ENCODE peak calls at places on chromosomes 11 and 22, in six cellular contexts. One of them, this sample, is unnamed. For H3K27me3, the result is how much of the 10 kb centered on the place peaks cover.

GRCh38 chr11:95283653-95284052 is 52.7 kb upstream of the SESN3 start:
- DNase-seq in adrenal gland: no peak
- DNase-seq in AG04450: no peak
- DNase-seq in right atrium auricular region: no peak
- DNase-seq in ascending aorta: no peak
- DNase-seq in mammary epithelial cell: no peak
- DNase-seq in this sample: no peak

GRCh38 chr11:126061707-126062678 is 673 bp downstream of the CDON start:
- DNase-seq in mammary epithelial cell: peak
- DNase-seq in AG04450: no peak
- DNase-seq in adrenal gland: peak
- DNase-seq in ascending aorta: peak
- DNase-seq in right atrium auricular region: no peak
- DNase-seq in this sample: peak

GRCh38 chr22:23530766-23531282 is 49.3 kb downstream of the IGLL1 start:
- DNase-seq in ascending aorta: no peak
- DNase-seq in mammary epithelial cell: no peak
- DNase-seq in right atrium auricular region: no peak
- DNase-seq in adrenal gland: no peak
- DNase-seq in AG04450: no peak
- DNase-seq in this sample: no peak

GRCh38 chr11:112174789-112175595 is at the start of gene BCO2:
- DNase-seq in ascending aorta: peak
- DNase-seq in adrenal gland: peak
- DNase-seq in AG04450: no peak
- DNase-seq in mammary epithelial cell: peak
- DNase-seq in right atrium auricular region: peak
- DNase-seq in this sample: peak

GRCh38 chr11:63274776-63275175 is 31.4 kb upstream of the SLC22A25 start:
- DNase-seq in AG04450: no peak
- DNase-seq in ascending aorta: no peak
- DNase-seq in right atrium auricular region: no peak
- DNase-seq in adrenal gland: no peak
- DNase-seq in mammary epithelial cell: no peak
- DNase-seq in this sample: no peak

GRCh38 chr11:111684259-111684658 is 81.9 kb downstream of the PPP2R1B start:
- DNase-seq in mammary epithelial cell: no peak
- DNase-seq in right atrium auricular region: no peak
- DNase-seq in adrenal gland: no peak
- DNase-seq in ascending aorta: no peak
- DNase-seq in AG04450: no peak
- DNase-seq in this sample: no peak

GRCh38 chr11:105334025-105334714 is 194.6 kb upstream of the CARD18 start:
- DNase-seq in ascending aorta: no peak
- DNase-seq in AG04450: no peak
- DNase-seq in mammary epithelial cell: no peak
- DNase-seq in adrenal gland: no peak
- DNase-seq in right atrium auricular region: no peak
- DNase-seq in this sample: no peak

GRCh38 chr11:17277024-17277584 is 565 bp downstream of the NUCB2 start:
- DNase-seq in mammary epithelial cell: peak
- DNase-seq in right atrium auricular region: no peak
- DNase-seq in ascending aorta: no peak
- DNase-seq in AG04450: no peak
- DNase-seq in adrenal gland: no peak
- DNase-seq in this sample: no peak

GRCh38 chr11:76419896-76420295 is 24.9 kb upstream of the EMSY start:
- DNase-seq in ascending aorta: no peak
- DNase-seq in mammary epithelial cell: no peak
- DNase-seq in right atrium auricular region: no peak
- DNase-seq in adrenal gland: no peak
- DNase-seq in AG04450: no peak
- DNase-seq in this sample: no peak

GRCh38 chr11:46240371-46240770 is 37.1 kb upstream of the CREB3L1 start:
- DNase-seq in AG04450: no peak
- DNase-seq in ascending aorta: peak
- DNase-seq in mammary epithelial cell: no peak
- DNase-seq in adrenal gland: no peak
- DNase-seq in right atrium auricular region: no peak
- DNase-seq in this sample: no peak

GRCh38 chr22:28019360-28019759 is 100.3 kb upstream of the PITPNB start:
- DNase-seq in adrenal gland: peak
- DNase-seq in ascending aorta: peak
- DNase-seq in AG04450: no peak
- DNase-seq in right atrium auricular region: no peak
- DNase-seq in mammary epithelial cell: peak
- DNase-seq in this sample: no peak

GRCh38 chr11:46247664-46248063 is 29.8 kb upstream of the CREB3L1 start:
- DNase-seq in right atrium auricular region: no peak
- DNase-seq in mammary epithelial cell: peak
- DNase-seq in adrenal gland: peak
- DNase-seq in AG04450: no peak
- DNase-seq in ascending aorta: no peak
- DNase-seq in this sample: no peak

GRCh38 chr11:31160504-31161422 is 208.8 kb downstream of the DCDC1 start:
- DNase-seq in right atrium auricular region: no peak
- DNase-seq in AG04450: no peak
- DNase-seq in adrenal gland: no peak
- DNase-seq in ascending aorta: no peak
- DNase-seq in mammary epithelial cell: no peak
- DNase-seq in this sample: no peak

DNA sequence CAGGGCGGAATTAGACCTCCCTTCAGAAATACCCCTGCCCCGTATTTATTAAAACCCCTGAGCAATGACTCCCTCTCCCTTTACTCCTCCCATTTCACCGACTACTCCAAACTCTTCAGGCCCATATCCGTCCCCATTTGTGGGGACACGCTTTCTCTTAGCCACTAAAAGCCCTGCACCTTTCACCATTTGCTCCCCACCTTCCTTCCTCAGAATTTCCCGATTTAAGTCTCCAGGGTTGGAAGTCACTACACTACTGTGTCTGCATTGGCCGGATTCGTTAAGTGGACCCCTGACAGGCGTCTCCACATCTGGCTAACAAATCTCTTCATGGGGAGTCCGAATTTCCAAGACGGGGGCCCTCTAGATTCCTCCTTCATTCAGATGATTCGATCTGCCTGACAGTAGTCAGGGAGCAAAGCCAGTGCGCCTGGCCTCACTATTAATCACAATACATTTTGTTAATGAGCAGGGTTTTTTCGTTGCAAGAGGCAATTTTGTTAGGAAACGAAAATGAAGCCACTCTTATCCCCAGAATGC is 4.5 kb downstream of the SLC17A6 start:
- DNase-seq in ascending aorta: no peak
- DNase-seq in AG04450: no peak
- DNase-seq in adrenal gland: no peak
- DNase-seq in mammary epithelial cell: no peak
- DNase-seq in right atrium auricular region: no peak
- DNase-seq in this sample: no peak
- H3K27me3 ChIP-seq in ascending aorta: under half
- H3K27me3 ChIP-seq in AG04450: half or more
- H3K27me3 ChIP-seq in adrenal gland: half or more
- H3K27me3 ChIP-seq in mammary epithelial cell: half or more
- H3K27me3 ChIP-seq in right atrium auricular region: under half
- H3K27me3 ChIP-seq in this sample: under half

GRCh38 chr11:70029115-70029830 is 48.8 kb upstream of the ANO1 start:
- DNase-seq in AG04450: no peak
- DNase-seq in right atrium auricular region: no peak
- DNase-seq in mammary epithelial cell: no peak
- DNase-seq in adrenal gland: peak
- DNase-seq in ascending aorta: peak
- DNase-seq in this sample: no peak

GRCh38 chr11:70028147-70028855 is 49.8 kb upstream of the ANO1 start:
- DNase-seq in adrenal gland: peak
- DNase-seq in right atrium auricular region: no peak
- DNase-seq in AG04450: no peak
- DNase-seq in mammary epithelial cell: no peak
- DNase-seq in ascending aorta: no peak
- DNase-seq in this sample: no peak

GRCh38 chr11:70026012-70026411 is 52.1 kb upstream of the ANO1 start:
- DNase-seq in ascending aorta: peak
- DNase-seq in mammary epithelial cell: no peak
- DNase-seq in adrenal gland: no peak
- DNase-seq in AG04450: no peak
- DNase-seq in right atrium auricular region: no peak
- DNase-seq in this sample: no peak

GRCh38 chr11:70026726-70027125 is 51.4 kb upstream of the ANO1 start:
- DNase-seq in right atrium auricular region: no peak
- DNase-seq in mammary epithelial cell: no peak
- DNase-seq in ascending aorta: peak
- DNase-seq in adrenal gland: no peak
- DNase-seq in AG04450: no peak
- DNase-seq in this sample: no peak

GRCh38 chr11:70027451-70027850 is 50.7 kb upstream of the ANO1 start:
- DNase-seq in right atrium auricular region: no peak
- DNase-seq in adrenal gland: peak
- DNase-seq in AG04450: no peak
- DNase-seq in mammary epithelial cell: no peak
- DNase-seq in ascending aorta: no peak
- DNase-seq in this sample: no peak
- H3K4me3 ChIP-seq in right atrium auricular region: no peak
- H3K4me3 ChIP-seq in adrenal gland: no peak
- H3K4me3 ChIP-seq in AG04450: no peak
- H3K4me3 ChIP-seq in mammary epithelial cell: no peak
- H3K4me3 ChIP-seq in ascending aorta: no peak
- H3K4me3 ChIP-seq in this sample: no peak

GRCh38 chr11:68335693-68336092 is 23.3 kb downstream of the LRP5 start:
- DNase-seq in mammary epithelial cell: no peak
- DNase-seq in AG04450: no peak
- DNase-seq in ascending aorta: no peak
- DNase-seq in adrenal gland: no peak
- DNase-seq in right atrium auricular region: no peak
- DNase-seq in this sample: no peak
- H3K27me3 ChIP-seq in mammary epithelial cell: under half
- H3K27me3 ChIP-seq in AG04450: under half
- H3K27me3 ChIP-seq in ascending aorta: under half
- H3K27me3 ChIP-seq in adrenal gland: under half
- H3K27me3 ChIP-seq in right atrium auricular region: under half
- H3K27me3 ChIP-seq in this sample: under half

GRCh38 chr11:61149624-61150615 is 11.3 kb downstream of the VPS37C start:
- DNase-seq in mammary epithelial cell: no peak
- DNase-seq in AG04450: peak
- DNase-seq in adrenal gland: no peak
- DNase-seq in right atrium auricular region: no peak
- DNase-seq in ascending aorta: no peak
- DNase-seq in this sample: no peak
- H3K4me3 ChIP-seq in mammary epithelial cell: no peak
- H3K4me3 ChIP-seq in AG04450: no peak
- H3K4me3 ChIP-seq in adrenal gland: no peak
- H3K4me3 ChIP-seq in right atrium auricular region: no peak
- H3K4me3 ChIP-seq in ascending aorta: no peak
- H3K4me3 ChIP-seq in this sample: no peak

DNA sequence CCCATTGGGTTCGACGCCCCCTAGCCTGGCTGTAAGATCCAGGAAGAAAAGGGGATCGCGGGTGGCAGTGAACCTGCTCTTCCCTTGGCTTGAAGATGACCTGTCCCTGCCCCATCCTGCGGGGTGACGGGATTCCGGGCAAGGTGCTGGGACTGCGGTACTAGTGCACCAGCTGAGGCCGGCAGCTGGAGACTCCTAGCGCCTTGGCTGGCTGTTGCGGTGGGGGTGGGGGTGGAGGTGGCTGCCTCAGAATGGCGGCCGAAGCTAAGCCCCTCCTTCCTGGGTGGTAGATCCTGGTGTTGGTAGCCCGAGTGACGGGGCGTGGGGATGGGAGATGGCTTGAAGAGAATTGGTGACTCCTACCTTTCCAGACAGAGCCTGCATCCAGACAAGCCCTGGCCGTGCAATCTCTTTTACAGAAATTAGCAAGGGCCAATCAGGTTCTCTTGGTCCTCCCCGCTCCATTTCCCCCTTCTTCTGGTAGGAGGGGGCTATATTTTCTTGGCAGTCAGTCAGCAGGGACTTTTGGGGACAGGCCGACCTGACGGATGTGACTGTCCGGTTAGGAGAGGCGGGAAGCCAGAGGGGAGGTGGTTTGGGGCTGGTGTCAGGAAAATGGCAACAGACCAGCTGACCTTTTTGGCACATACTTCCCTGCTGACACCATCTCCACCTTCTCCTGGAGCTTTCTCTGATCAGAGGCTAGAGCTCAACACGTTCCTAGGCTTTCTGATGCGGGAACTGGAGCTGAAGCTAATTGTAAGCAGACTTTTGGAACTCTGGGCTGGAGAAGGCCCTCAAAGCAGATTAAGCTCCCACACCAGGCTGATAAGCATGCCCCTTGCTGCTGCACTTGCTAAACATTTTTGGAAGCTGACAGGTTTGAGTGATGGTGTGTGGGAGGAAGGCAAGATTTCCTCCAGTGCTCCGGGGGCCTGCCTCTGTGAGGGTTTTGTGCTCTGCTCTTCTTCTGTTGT is 2.0 kb downstream of the NAV2 start:
- DNase-seq in mammary epithelial cell: peak
- DNase-seq in AG04450: peak
- DNase-seq in adrenal gland: peak
- DNase-seq in ascending aorta: peak
- DNase-seq in right atrium auricular region: peak
- DNase-seq in this sample: peak
- H3K27me3 ChIP-seq in mammary epithelial cell: under half
- H3K27me3 ChIP-seq in AG04450: under half
- H3K27me3 ChIP-seq in adrenal gland: under half
- H3K27me3 ChIP-seq in ascending aorta: under half
- H3K27me3 ChIP-seq in right atrium auricular region: under half
- H3K27me3 ChIP-seq in this sample: under half

DNA sequence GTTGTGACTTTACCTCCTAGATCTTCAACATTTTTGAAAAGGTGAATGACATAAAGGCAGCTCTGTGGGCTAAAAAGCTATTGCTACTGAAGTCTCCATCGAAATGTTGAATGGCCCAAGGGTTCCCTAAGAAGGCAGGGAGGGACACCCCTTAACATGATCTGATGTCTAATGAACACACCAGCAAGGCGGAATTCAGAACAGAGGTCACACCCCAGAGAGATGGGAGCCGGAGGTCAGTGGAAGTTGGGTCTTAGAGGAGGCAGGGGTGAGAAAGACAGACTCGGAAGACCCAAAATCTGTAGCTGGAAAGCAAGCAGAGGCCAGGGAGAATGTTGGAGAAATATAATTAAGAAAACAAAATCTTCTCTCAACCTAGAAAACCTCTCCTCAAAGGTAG is 79.0 kb downstream of the TRIM29 start:
- DNase-seq in right atrium auricular region: no peak
- DNase-seq in mammary epithelial cell: no peak
- DNase-seq in ascending aorta: peak
- DNase-seq in AG04450: no peak
- DNase-seq in adrenal gland: no peak
- DNase-seq in this sample: no peak
- H3K4me3 ChIP-seq in right atrium auricular region: no peak
- H3K4me3 ChIP-seq in mammary epithelial cell: no peak
- H3K4me3 ChIP-seq in ascending aorta: no peak
- H3K4me3 ChIP-seq in AG04450: no peak
- H3K4me3 ChIP-seq in adrenal gland: no peak
- H3K4me3 ChIP-seq in this sample: no peak

GRCh38 chr11:64285885-64286800 is 495 bp downstream of the GPR137 start:
- DNase-seq in adrenal gland: peak
- DNase-seq in AG04450: no peak
- DNase-seq in right atrium auricular region: no peak
- DNase-seq in mammary epithelial cell: no peak
- DNase-seq in ascending aorta: peak
- DNase-seq in this sample: no peak
- H3K27me3 ChIP-seq in adrenal gland: under half
- H3K27me3 ChIP-seq in AG04450: under half
- H3K27me3 ChIP-seq in right atrium auricular region: under half
- H3K27me3 ChIP-seq in mammary epithelial cell: under half
- H3K27me3 ChIP-seq in ascending aorta: under half
- H3K27me3 ChIP-seq in this sample: under half

This sample was measured in Panc1.